ENCODE peak calls at places on chromosomes 1 and 21, in six cellular contexts. R is adrenal gland; L is tibial nerve; G is K562; C is upper lobe of right lung; W is CD4-positive, CD25-positive, alpha-beta regulatory T cell. I is an unnamed sample. For H3K9me3, the result is how much of the 10 kb centered on the place peaks cover.

GRCh38 chr1:55927934-55928333 is 651.4 kb downstream of the PLPP3 start:
- DNase-seq in R (no peak), L (no peak), G (no peak), C (no peak), W (no peak), I (no peak)

GRCh38 chr1:170461762-170462384 is 70.1 kb upstream of the GORAB start:
- DNase-seq in R (peak), L (no peak), G (no peak), C (no peak), W (no peak), I (no peak)

GRCh38 chr1:215608646-215609045 is 41.5 kb downstream of the KCTD3 start:
- DNase-seq in R (no peak), L (no peak), G (no peak), C (no peak), W (no peak), I (no peak)

GRCh38 chr1:204723131-204723787 is 37.7 kb upstream of the LRRN2 start:
- DNase-seq in R (no peak), L (no peak), G (no peak), C (no peak), W (no peak), I (peak)

GRCh38 chr1:29454616-29455380 is 218.5 kb downstream of the PTPRU start:
- DNase-seq in R (no peak), L (no peak), G (no peak), C (no peak), W (no peak), I (no peak)

GRCh38 chr1:115062542-115063004 is 26.7 kb downstream of the TSPAN2 start:
- DNase-seq in R (peak), L (no peak), G (no peak), C (peak), W (peak), I (no peak)

GRCh38 chr1:55812281-55812680 is 597.1 kb upstream of the USP24 start:
- DNase-seq in R (no peak), L (no peak), G (no peak), C (no peak), W (no peak), I (no peak)

GRCh38 chr1:63321061-63321787 is 1.1 kb upstream of the FOXD3 start:
- DNase-seq in R (no peak), L (no peak), G (no peak), C (no peak), W (no peak), I (no peak)

GRCh38 chr1:20322825-20323612 is 32.3 kb downstream of the VWA5B1 start:
- DNase-seq in R (no peak), L (no peak), G (no peak), C (peak), W (peak), I (no peak)

GRCh38 chr1:211339631-211340041 is 13.0 kb downstream of the TRAF5 start:
- DNase-seq in R (no peak), L (no peak), G (no peak), C (no peak), W (no peak), I (no peak)

GRCh38 chr1:115322631-115323030 is 15.4 kb downstream of the NGF start:
- DNase-seq in R (no peak), L (no peak), G (no peak), C (no peak), W (no peak), I (no peak)

GRCh38 chr1:35210306-35211112 is 17.6 kb upstream of the SFPQ start:
- DNase-seq in R (no peak), L (no peak), G (no peak), C (no peak), W (no peak), I (no peak)

GRCh38 chr1:159927211-159927886 is 2.0 kb upstream of the TAGLN2 start:
- DNase-seq in R (no peak), L (no peak), G (no peak), C (peak), W (no peak), I (no peak)

GRCh38 chr1:59898927-59899326 is 27.6 kb downstream of the CYP2J2 start:
- DNase-seq in R (no peak), L (no peak), G (no peak), C (no peak), W (no peak), I (no peak)

GRCh38 chr1:238052496-238053266 is 162.0 kb upstream of the ZP4 start:
- DNase-seq in R (no peak), L (no peak), G (no peak), C (no peak), W (no peak), I (no peak)

GRCh38 chr1:9901148-9902059 is 8.7 kb downstream of the CTNNBIP1 start:
- DNase-seq in R (peak), L (no peak), G (peak), C (peak), W (no peak), I (peak)

GRCh38 chr1:176211395-176212165 is 4.5 kb upstream of the COP1 start:
- DNase-seq in R (no peak), L (no peak), G (no peak), C (no peak), W (no peak), I (no peak)

GRCh38 chr21:32991299-32991850 is 34.4 kb upstream of the OLIG2 start:
- DNase-seq in R (no peak), L (no peak), G (no peak), C (no peak), W (no peak), I (no peak)

GRCh38 chr1:189211742-189212141 is 1265.9 kb downstream of the BRINP3 start:
- DNase-seq in R (no peak), L (no peak), G (no peak), C (no peak), W (no peak), I (no peak)

GRCh38 chr1:31828341-31828740 is 12.5 kb upstream of the SPOCD1 start:
- DNase-seq in R (no peak), L (no peak), G (no peak), C (no peak), W (no peak), I (no peak)

GRCh38 chr1:19582318-19582717 is 61.8 kb upstream of the NBL1 start:
- DNase-seq in R (peak), L (no peak), G (peak), C (peak), W (peak), I (peak)

GRCh38 chr1:61253912-61254628 is 171.7 kb downstream of the NFIA start:
- DNase-seq in R (no peak), L (no peak), G (no peak), C (no peak), W (no peak), I (no peak)

GRCh38 chr1:61253059-61253735 is 170.8 kb downstream of the NFIA start:
- DNase-seq in R (peak), L (peak), G (peak), C (no peak), W (no peak), I (peak)

GRCh38 chr1:61259379-61260148 is 177.2 kb downstream of the NFIA start:
- DNase-seq in R (no peak), L (no peak), G (no peak), C (no peak), W (no peak), I (no peak)

GRCh38 chr1:61254629-61255323 is 172.4 kb downstream of the NFIA start:
- DNase-seq in R (peak), L (no peak), G (no peak), C (no peak), W (no peak), I (no peak)

GRCh38 chr1:61255324-61255703 is 173.0 kb downstream of the NFIA start:
- DNase-seq in R (no peak), L (no peak), G (no peak), C (no peak), W (no peak), I (no peak)
- H3K27ac ChIP-seq in R (no peak), L (peak), G (peak), C (peak), W (no peak), I (peak)

GRCh38 chr21:45406801-45407628 is 2.0 kb downstream of the COL18A1 start:
- DNase-seq in R (no peak), L (no peak), G (no peak), C (no peak), W (no peak), I (peak)
- H3K4me3 ChIP-seq in R (no peak), L (peak), G (no peak), C (peak), W (no peak), I (no peak)

GRCh38 chr21:40140675-40141074 is 273.4 kb downstream of the PCP4 start:
- DNase-seq in R (no peak), L (no peak), G (no peak), C (no peak), W (no peak), I (no peak)

GRCh38 chr21:40134731-40135492 is 267.7 kb downstream of the PCP4 start:
- DNase-seq in R (no peak), L (no peak), G (no peak), C (no peak), W (no peak), I (no peak)

GRCh38 chr21:40141621-40142020 is 274.4 kb downstream of the PCP4 start:
- DNase-seq in R (no peak), L (no peak), G (no peak), C (no peak), W (no peak), I (no peak)

GRCh38 chr21:40139636-40140035 is 272.4 kb downstream of the PCP4 start:
- DNase-seq in R (no peak), L (no peak), G (no peak), C (no peak), W (no peak), I (no peak)

DNA sequence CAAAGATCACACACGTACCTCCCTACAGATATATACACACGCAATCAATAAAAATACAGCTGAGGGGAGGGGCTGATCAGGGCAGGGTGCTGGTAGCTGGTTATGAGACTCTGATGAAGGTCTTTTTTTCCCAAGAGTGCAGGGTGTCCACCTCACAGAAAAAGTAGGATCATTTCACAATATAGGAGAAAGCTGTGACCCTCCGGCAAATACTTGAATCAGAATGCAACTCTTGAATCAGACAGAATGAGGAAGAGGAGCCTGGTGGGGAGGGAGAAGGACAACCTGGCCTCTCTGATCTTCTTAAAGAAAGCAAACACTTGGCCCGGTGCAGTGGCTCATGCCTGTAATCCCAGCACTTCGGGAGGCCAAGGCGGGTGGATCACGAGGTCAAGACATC is 269.3 kb downstream of the PCP4 start:
- DNase-seq in R (no peak), L (no peak), G (no peak), C (no peak), W (no peak), I (no peak)
- H3K9me3 ChIP-seq in R (under half), L (under half), G (under half), C (under half), W (under half), I (under half)

GRCh38 chr1:116877369-116877768 is 32.3 kb upstream of the PTGFRN start:
- DNase-seq in R (no peak), L (no peak), G (no peak), C (no peak), W (no peak), I (no peak)
- H3K27ac ChIP-seq in R (no peak), L (no peak), G (no peak), C (no peak), W (no peak), I (no peak)

GRCh38 chr1:11227106-11228077 is 35.0 kb downstream of the MTOR start:
- DNase-seq in R (no peak), L (no peak), G (peak), C (no peak), W (no peak), I (no peak)
- H3K4me3 ChIP-seq in R (no peak), L (no peak), G (no peak), C (no peak), W (no peak), I (no peak)

GRCh38 chr1:227733751-227734545 is 1.2 kb downstream of the JMJD4 start:
- DNase-seq in R (no peak), L (no peak), G (no peak), C (no peak), W (no peak), I (no peak)

GRCh38 chr1:227732586-227733308 is 2.4 kb downstream of the JMJD4 start:
- DNase-seq in R (no peak), L (no peak), G (no peak), C (no peak), W (no peak), I (peak)

GRCh38 chr1:227731696-227732585 is 3.2 kb downstream of the JMJD4 start:
- DNase-seq in R (no peak), L (no peak), G (no peak), C (no peak), W (no peak), I (peak)

GRCh38 chr1:227734546-227734857 is 600 bp downstream of the JMJD4 start:
- DNase-seq in R (no peak), L (no peak), G (no peak), C (no peak), W (no peak), I (no peak)

GRCh38 chr1:227733309-227733705 is 1.8 kb downstream of the JMJD4 start:
- DNase-seq in R (no peak), L (no peak), G (no peak), C (no peak), W (no peak), I (no peak)
- H3K9me3 ChIP-seq in R (under half), L (under half), G (under half), C (under half), W (under half), I (under half)

GRCh38 chr1:17012775-17013501 is 1.2 kb upstream of the ATP13A2 start:
- DNase-seq in R (peak), L (no peak), G (no peak), C (peak), W (no peak), I (no peak)
- H3K27ac ChIP-seq in R (no peak), L (no peak), G (no peak), C (no peak), W (no peak), I (no peak)